ENCODE peak calls at places on chromosomes 3 and 15, in eight cellular contexts. One of them, this sample, is unnamed.

GRCh38 chr3:50502584-50503423 is 630 bp downstream of the CACNA2D2 start:
- DNase-seq in WERI-Rb-1: peak
- DNase-seq in tibial artery: no peak
- DNase-seq in endothelial cell of umbilical vein: no peak
- DNase-seq in mucosa of descending colon: peak
- DNase-seq in heart right ventricle: no peak
- DNase-seq in HL-60: no peak
- DNase-seq in transverse colon: no peak
- DNase-seq in this sample: no peak

GRCh38 chr3:59367150-59367549 is 317.3 kb upstream of the CFAP20DC start:
- DNase-seq in WERI-Rb-1: no peak
- DNase-seq in tibial artery: no peak
- DNase-seq in endothelial cell of umbilical vein: no peak
- DNase-seq in mucosa of descending colon: no peak
- DNase-seq in heart right ventricle: no peak
- DNase-seq in HL-60: no peak
- DNase-seq in transverse colon: no peak
- DNase-seq in this sample: no peak

GRCh38 chr3:127044996-127045395 is 62.1 kb downstream of the PLXNA1 start:
- DNase-seq in WERI-Rb-1: peak
- DNase-seq in tibial artery: peak
- DNase-seq in endothelial cell of umbilical vein: no peak
- DNase-seq in mucosa of descending colon: no peak
- DNase-seq in heart right ventricle: no peak
- DNase-seq in HL-60: no peak
- DNase-seq in transverse colon: no peak
- DNase-seq in this sample: no peak

GRCh38 chr3:49582177-49582576 is 27.9 kb downstream of the BSN start:
- DNase-seq in WERI-Rb-1: no peak
- DNase-seq in tibial artery: no peak
- DNase-seq in endothelial cell of umbilical vein: no peak
- DNase-seq in mucosa of descending colon: no peak
- DNase-seq in heart right ventricle: no peak
- DNase-seq in HL-60: no peak
- DNase-seq in transverse colon: no peak
- DNase-seq in this sample: no peak

GRCh38 chr3:14234197-14235002 is 55.8 kb downstream of the LSM3 start:
- DNase-seq in WERI-Rb-1: no peak
- DNase-seq in tibial artery: no peak
- DNase-seq in endothelial cell of umbilical vein: no peak
- DNase-seq in mucosa of descending colon: peak
- DNase-seq in heart right ventricle: no peak
- DNase-seq in HL-60: no peak
- DNase-seq in transverse colon: peak
- DNase-seq in this sample: peak

GRCh38 chr3:148372476-148372875 is 325.2 kb upstream of the AGTR1 start:
- DNase-seq in WERI-Rb-1: no peak
- DNase-seq in tibial artery: no peak
- DNase-seq in endothelial cell of umbilical vein: no peak
- DNase-seq in mucosa of descending colon: no peak
- DNase-seq in heart right ventricle: no peak
- DNase-seq in HL-60: no peak
- DNase-seq in transverse colon: no peak
- DNase-seq in this sample: no peak

GRCh38 chr15:31292391-31293020 is 34.1 kb upstream of the KLF13 start:
- DNase-seq in WERI-Rb-1: no peak
- DNase-seq in tibial artery: no peak
- DNase-seq in endothelial cell of umbilical vein: no peak
- DNase-seq in mucosa of descending colon: no peak
- DNase-seq in heart right ventricle: no peak
- DNase-seq in HL-60: no peak
- DNase-seq in transverse colon: no peak
- DNase-seq in this sample: no peak

GRCh38 chr3:118171236-118171852 is 863.3 kb downstream of the IGSF11 start:
- DNase-seq in WERI-Rb-1: no peak
- DNase-seq in tibial artery: no peak
- DNase-seq in endothelial cell of umbilical vein: no peak
- DNase-seq in mucosa of descending colon: no peak
- DNase-seq in heart right ventricle: no peak
- DNase-seq in HL-60: no peak
- DNase-seq in transverse colon: no peak
- DNase-seq in this sample: no peak

GRCh38 chr3:129310612-129311011 is 31.9 kb downstream of the HMCES start:
- DNase-seq in WERI-Rb-1: no peak
- DNase-seq in tibial artery: no peak
- DNase-seq in endothelial cell of umbilical vein: no peak
- DNase-seq in mucosa of descending colon: no peak
- DNase-seq in heart right ventricle: no peak
- DNase-seq in HL-60: no peak
- DNase-seq in transverse colon: no peak
- DNase-seq in this sample: no peak

GRCh38 chr3:9913601-9914000 is 3.3 kb upstream of the IL17RC start:
- DNase-seq in WERI-Rb-1: peak
- DNase-seq in tibial artery: no peak
- DNase-seq in endothelial cell of umbilical vein: no peak
- DNase-seq in mucosa of descending colon: no peak
- DNase-seq in heart right ventricle: no peak
- DNase-seq in HL-60: no peak
- DNase-seq in transverse colon: no peak
- DNase-seq in this sample: no peak

GRCh38 chr3:97510795-97511194 is 253.8 kb upstream of the ARL6 start:
- DNase-seq in WERI-Rb-1: no peak
- DNase-seq in tibial artery: no peak
- DNase-seq in endothelial cell of umbilical vein: no peak
- DNase-seq in mucosa of descending colon: peak
- DNase-seq in heart right ventricle: no peak
- DNase-seq in HL-60: no peak
- DNase-seq in transverse colon: peak
- DNase-seq in this sample: no peak

GRCh38 chr15:72782274-72782992 is 1.1 kb downstream of the ADPGK start:
- DNase-seq in WERI-Rb-1: no peak
- DNase-seq in tibial artery: no peak
- DNase-seq in endothelial cell of umbilical vein: no peak
- DNase-seq in mucosa of descending colon: no peak
- DNase-seq in heart right ventricle: no peak
- DNase-seq in HL-60: no peak
- DNase-seq in transverse colon: no peak
- DNase-seq in this sample: no peak

GRCh38 chr15:35308802-35309201 is 223.7 kb upstream of the NANOGP8 start:
- DNase-seq in WERI-Rb-1: no peak
- DNase-seq in tibial artery: no peak
- DNase-seq in endothelial cell of umbilical vein: peak
- DNase-seq in mucosa of descending colon: no peak
- DNase-seq in heart right ventricle: no peak
- DNase-seq in HL-60: no peak
- DNase-seq in transverse colon: peak
- DNase-seq in this sample: peak

GRCh38 chr3:119145500-119146167 is at the start of gene TEX55:
- DNase-seq in WERI-Rb-1: peak
- DNase-seq in tibial artery: no peak
- DNase-seq in endothelial cell of umbilical vein: peak
- DNase-seq in mucosa of descending colon: no peak
- DNase-seq in heart right ventricle: peak
- DNase-seq in HL-60: no peak
- DNase-seq in transverse colon: peak
- DNase-seq in this sample: peak

GRCh38 chr3:119343719-119344118 is 49.5 kb downstream of the ARHGAP31 start:
- DNase-seq in WERI-Rb-1: no peak
- DNase-seq in tibial artery: no peak
- DNase-seq in endothelial cell of umbilical vein: no peak
- DNase-seq in mucosa of descending colon: no peak
- DNase-seq in heart right ventricle: no peak
- DNase-seq in HL-60: no peak
- DNase-seq in transverse colon: no peak
- DNase-seq in this sample: no peak

GRCh38 chr3:197487911-197488391 is 67.8 kb downstream of the BDH1 start:
- DNase-seq in WERI-Rb-1: no peak
- DNase-seq in tibial artery: no peak
- DNase-seq in endothelial cell of umbilical vein: peak
- DNase-seq in mucosa of descending colon: peak
- DNase-seq in heart right ventricle: peak
- DNase-seq in HL-60: no peak
- DNase-seq in transverse colon: no peak
- DNase-seq in this sample: peak

GRCh38 chr3:197485143-197485542 is 70.6 kb downstream of the BDH1 start:
- DNase-seq in WERI-Rb-1: no peak
- DNase-seq in tibial artery: no peak
- DNase-seq in endothelial cell of umbilical vein: no peak
- DNase-seq in mucosa of descending colon: no peak
- DNase-seq in heart right ventricle: no peak
- DNase-seq in HL-60: no peak
- DNase-seq in transverse colon: no peak
- DNase-seq in this sample: no peak

GRCh38 chr3:197490098-197490497 is 65.7 kb downstream of the BDH1 start:
- DNase-seq in WERI-Rb-1: no peak
- DNase-seq in tibial artery: no peak
- DNase-seq in endothelial cell of umbilical vein: peak
- DNase-seq in mucosa of descending colon: no peak
- DNase-seq in heart right ventricle: no peak
- DNase-seq in HL-60: no peak
- DNase-seq in transverse colon: no peak
- DNase-seq in this sample: peak

GRCh38 chr3:197484204-197484901 is 71.4 kb downstream of the BDH1 start:
- DNase-seq in WERI-Rb-1: no peak
- DNase-seq in tibial artery: no peak
- DNase-seq in endothelial cell of umbilical vein: no peak
- DNase-seq in mucosa of descending colon: peak
- DNase-seq in heart right ventricle: no peak
- DNase-seq in HL-60: no peak
- DNase-seq in transverse colon: no peak
- DNase-seq in this sample: no peak

GRCh38 chr3:197486861-197487260 is 68.9 kb downstream of the BDH1 start:
- DNase-seq in WERI-Rb-1: no peak
- DNase-seq in tibial artery: no peak
- DNase-seq in endothelial cell of umbilical vein: no peak
- DNase-seq in mucosa of descending colon: peak
- DNase-seq in heart right ventricle: no peak
- DNase-seq in HL-60: no peak
- DNase-seq in transverse colon: no peak
- DNase-seq in this sample: no peak
- H3K4me3 ChIP-seq in WERI-Rb-1: no peak
- H3K4me3 ChIP-seq in tibial artery: no peak
- H3K4me3 ChIP-seq in endothelial cell of umbilical vein: no peak
- H3K4me3 ChIP-seq in mucosa of descending colon: no peak
- H3K4me3 ChIP-seq in heart right ventricle: no peak
- H3K4me3 ChIP-seq in HL-60: no peak
- H3K4me3 ChIP-seq in transverse colon: no peak
- H3K4me3 ChIP-seq in this sample: no peak

GRCh38 chr15:84981054-84981710 is 474 bp upstream of the PDE8A start:
- DNase-seq in WERI-Rb-1: peak
- DNase-seq in tibial artery: peak
- DNase-seq in endothelial cell of umbilical vein: peak
- DNase-seq in mucosa of descending colon: peak
- DNase-seq in heart right ventricle: peak
- DNase-seq in HL-60: peak
- DNase-seq in transverse colon: peak
- DNase-seq in this sample: peak
- TF ChIP-seq CTCF in WERI-Rb-1: no peak
- TF ChIP-seq CTCF in tibial artery: peak
- TF ChIP-seq CTCF in endothelial cell of umbilical vein: no peak
- TF ChIP-seq CTCF in mucosa of descending colon: peak
- TF ChIP-seq CTCF in heart right ventricle: no peak
- TF ChIP-seq CTCF in HL-60: no peak
- TF ChIP-seq CTCF in transverse colon: peak
- TF ChIP-seq CTCF in this sample: peak

GRCh38 chr15:81296218-81296617 is 27.7 kb downstream of the STARD5 start:
- DNase-seq in WERI-Rb-1: no peak
- DNase-seq in tibial artery: peak
- DNase-seq in endothelial cell of umbilical vein: no peak
- DNase-seq in mucosa of descending colon: no peak
- DNase-seq in heart right ventricle: no peak
- DNase-seq in HL-60: no peak
- DNase-seq in transverse colon: peak
- DNase-seq in this sample: no peak
- H3K4me3 ChIP-seq in WERI-Rb-1: no peak
- H3K4me3 ChIP-seq in tibial artery: no peak
- H3K4me3 ChIP-seq in endothelial cell of umbilical vein: no peak
- H3K4me3 ChIP-seq in mucosa of descending colon: no peak
- H3K4me3 ChIP-seq in heart right ventricle: no peak
- H3K4me3 ChIP-seq in HL-60: no peak
- H3K4me3 ChIP-seq in transverse colon: peak
- H3K4me3 ChIP-seq in this sample: no peak

GRCh38 chr15:101723161-101723873 is 956 bp downstream of the TARS3 start:
- DNase-seq in WERI-Rb-1: no peak
- DNase-seq in tibial artery: no peak
- DNase-seq in endothelial cell of umbilical vein: peak
- DNase-seq in mucosa of descending colon: peak
- DNase-seq in heart right ventricle: no peak
- DNase-seq in HL-60: no peak
- DNase-seq in transverse colon: peak
- DNase-seq in this sample: peak

GRCh38 chr15:101724675-101725005 is 367 bp upstream of the TARS3 start:
- DNase-seq in WERI-Rb-1: no peak
- DNase-seq in tibial artery: no peak
- DNase-seq in endothelial cell of umbilical vein: no peak
- DNase-seq in mucosa of descending colon: no peak
- DNase-seq in heart right ventricle: no peak
- DNase-seq in HL-60: no peak
- DNase-seq in transverse colon: no peak
- DNase-seq in this sample: no peak

GRCh38 chr15:101727186-101727585 is 2.9 kb upstream of the TARS3 start:
- DNase-seq in WERI-Rb-1: no peak
- DNase-seq in tibial artery: no peak
- DNase-seq in endothelial cell of umbilical vein: no peak
- DNase-seq in mucosa of descending colon: no peak
- DNase-seq in heart right ventricle: no peak
- DNase-seq in HL-60: no peak
- DNase-seq in transverse colon: no peak
- DNase-seq in this sample: no peak

GRCh38 chr15:101725073-101725472 is 800 bp upstream of the TARS3 start:
- DNase-seq in WERI-Rb-1: no peak
- DNase-seq in tibial artery: no peak
- DNase-seq in endothelial cell of umbilical vein: peak
- DNase-seq in mucosa of descending colon: no peak
- DNase-seq in heart right ventricle: no peak
- DNase-seq in HL-60: no peak
- DNase-seq in transverse colon: no peak
- DNase-seq in this sample: no peak

DNA sequence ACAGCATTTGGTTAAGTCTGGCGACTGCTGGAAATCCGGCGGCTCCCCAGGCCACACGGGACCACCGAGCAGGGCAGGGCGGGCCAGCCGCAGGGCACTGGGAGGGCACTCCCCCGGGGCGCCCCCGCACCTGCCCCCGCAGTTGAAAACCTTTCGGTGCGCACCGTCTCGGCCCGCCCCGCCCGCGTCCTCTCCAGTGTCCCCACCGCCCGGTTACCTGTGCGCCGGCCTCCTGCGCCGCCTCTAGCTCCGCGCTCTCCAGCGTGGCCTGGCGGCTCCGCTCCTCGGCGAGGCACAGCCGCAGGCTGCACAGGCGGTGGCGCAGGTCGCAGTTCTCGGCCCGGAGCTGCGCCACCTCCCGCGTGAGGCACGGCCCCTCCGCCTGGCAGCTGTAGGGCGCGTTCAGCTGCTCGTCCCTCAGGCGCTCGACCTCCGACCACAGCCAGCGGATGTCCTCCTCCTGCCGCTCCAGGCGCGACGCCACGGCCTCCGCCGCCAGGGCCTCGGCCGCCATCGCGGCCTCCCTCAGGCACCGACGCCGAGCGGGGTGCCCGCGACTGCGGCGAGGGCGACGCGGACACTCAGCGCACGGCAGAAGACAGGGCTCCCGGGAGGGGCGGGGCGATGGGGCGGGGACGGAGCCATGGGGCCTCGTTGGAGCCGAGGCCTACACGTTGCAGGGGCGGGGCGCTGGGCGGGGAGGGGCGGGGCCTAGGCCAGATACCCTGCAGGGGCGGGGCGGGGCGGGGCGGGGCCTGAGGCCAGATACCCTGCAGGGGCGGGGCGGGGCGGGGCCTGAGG is at the start of gene TARS3:
- DNase-seq in WERI-Rb-1: peak
- DNase-seq in tibial artery: peak
- DNase-seq in endothelial cell of umbilical vein: peak
- DNase-seq in mucosa of descending colon: peak
- DNase-seq in heart right ventricle: peak
- DNase-seq in HL-60: peak
- DNase-seq in transverse colon: peak
- DNase-seq in this sample: peak
- TF ChIP-seq CTCF in WERI-Rb-1: no peak
- TF ChIP-seq CTCF in tibial artery: peak
- TF ChIP-seq CTCF in endothelial cell of umbilical vein: no peak
- TF ChIP-seq CTCF in mucosa of descending colon: no peak
- TF ChIP-seq CTCF in heart right ventricle: no peak
- TF ChIP-seq CTCF in HL-60: no peak
- TF ChIP-seq CTCF in transverse colon: peak
- TF ChIP-seq CTCF in this sample: no peak